ENCODE peak calls at places on chromosomes 13 and 19, in eight cellular contexts. T is breast epithelium; U is RCC 7860; K is T-cell; F is stimulated activated CD4-positive, alpha-beta T cell treated with anti-CD3 and anti-CD28 coated beads, Interleukin-15, amount 100 ng/mL, for 24 hours; M is naive B cell; A is stimulated activated CD8-positive, alpha-beta memory T cell treated with anti-CD3 and anti-CD28 coated beads, Interleukin-4, amount 100 ng/mL, for 24 hours; J is aorta. P is an unnamed sample.

GRCh38 chr13:44543424-44543823 is 32.7 kb downstream of the TSC22D1 start:
- DNase-seq in T (no peak), U (no peak), K (no peak), F (no peak), M (no peak), A (no peak), J (no peak), P (no peak)

GRCh38 chr13:36282818-36283432 is 14.7 kb downstream of the CCDC169 start:
- DNase-seq in T (no peak), U (peak), K (no peak), F (no peak), M (peak), A (no peak), J (no peak), P (no peak)

GRCh38 chr19:31253816-31254551 is 95.3 kb downstream of the TSHZ3 start:
- DNase-seq in T (no peak), U (no peak), K (no peak), F (no peak), M (no peak), A (no peak), J (no peak), P (peak)

GRCh38 chr19:51111606-51112005 is 3.4 kb upstream of the CTU1 start:
- DNase-seq in T (no peak), U (no peak), K (no peak), F (no peak), M (no peak), A (no peak), J (peak), P (no peak)

GRCh38 chr19:39212377-39212742 is 8.3 kb upstream of the SYCN start:
- DNase-seq in T (no peak), U (no peak), K (peak), F (peak), M (peak), A (peak), J (no peak), P (no peak)

GRCh38 chr13:21672811-21673591 is 2.1 kb downstream of the FGF9 start:
- DNase-seq in T (no peak), U (no peak), K (no peak), F (peak), M (no peak), A (no peak), J (no peak), P (no peak)

GRCh38 chr19:6066661-6067646 is 43.3 kb downstream of the RFX2 start:
- DNase-seq in T (peak), U (peak), K (no peak), F (no peak), M (no peak), A (no peak), J (peak), P (peak)

GRCh38 chr13:74206061-74206561 is 71.9 kb upstream of the KLF12 start:
- DNase-seq in T (peak), U (peak), K (no peak), F (no peak), M (no peak), A (no peak), J (no peak), P (no peak)

GRCh38 chr19:18008814-18009213 is 844 bp downstream of the ARRDC2 start:
- DNase-seq in T (no peak), U (no peak), K (no peak), F (no peak), M (no peak), A (no peak), J (no peak), P (no peak)

GRCh38 chr13:44268965-44269364 is 104.7 kb upstream of the SERP2 start:
- DNase-seq in T (no peak), U (no peak), K (no peak), F (no peak), M (no peak), A (no peak), J (no peak), P (no peak)

GRCh38 chr19:30679286-30679685 is 307.1 kb downstream of the ZNF536 start:
- DNase-seq in T (no peak), U (no peak), K (no peak), F (no peak), M (no peak), A (no peak), J (peak), P (no peak)

GRCh38 chr19:31261019-31261595 is 88.1 kb downstream of the TSHZ3 start:
- DNase-seq in T (no peak), U (no peak), K (no peak), F (no peak), M (no peak), A (no peak), J (no peak), P (no peak)

GRCh38 chr19:43362179-43362578 is 8.7 kb downstream of the CD177 start:
- DNase-seq in T (no peak), U (peak), K (no peak), F (no peak), M (no peak), A (no peak), J (no peak), P (no peak)

P was measured in ovary.